ENCODE peak calls at places on chromosomes 1 and 21, in six cellular contexts. I is psoas muscle, F is heart left ventricle, R is tibial artery, P is tibial nerve, Z is cardiac muscle cell. A is an unnamed sample. For H3K4me1 and H3K36me3, the result is how much of the 10 kb centered on the place peaks cover.

GRCh38 chr21:43359081-43359822 is 67.7 kb downstream of the SIK1 start:
- DNase-seq in I (no peak), F (no peak), Z (no peak), P (no peak), R (no peak), A (no peak)

GRCh38 chr1:192575499-192576189 is at the start of gene RGS1:
- DNase-seq in F (no peak), R (peak), P (peak), Z (no peak), I (no peak), A (peak)

GRCh38 chr1:18957136-18957521 is 653 bp upstream of the IFFO2 start:
- DNase-seq in Z (no peak), F (peak), I (no peak), P (no peak), R (peak), A (no peak)

GRCh38 chr1:197811769-197812168 is 36.5 kb upstream of the DENND1B start:
- DNase-seq in I (no peak), R (no peak), F (no peak), P (no peak), Z (no peak), A (no peak)

GRCh38 chr1:241551759-241552638 is 19.8 kb downstream of the KMO start:
- DNase-seq in Z (peak), F (peak), R (no peak), I (peak), P (peak), A (peak)

GRCh38 chr1:241702436-241702835 is 50.4 kb downstream of the WDR64 start:
- DNase-seq in F (no peak), Z (no peak), I (no peak), P (no peak), R (no peak), A (no peak)

GRCh38 chr1:215569987-215570824 is 3.1 kb downstream of the KCTD3 start:
- DNase-seq in P (no peak), Z (peak), I (no peak), F (no peak), R (no peak), A (no peak)

GRCh38 chr1:41856361-41857285 is 62.1 kb downstream of the HIVEP3 start:
- DNase-seq in P (peak), I (no peak), F (no peak), R (no peak), Z (peak), A (no peak)

GRCh38 chr1:28811766-28812668 is at the start of gene OPRD1:
- DNase-seq in Z (no peak), I (no peak), R (no peak), P (no peak), F (no peak), A (no peak)

GRCh38 chr1:78049396-78049795 is 3.6 kb downstream of the GIPC2 start:
- DNase-seq in I (no peak), Z (no peak), R (no peak), F (no peak), P (no peak), A (no peak)

GRCh38 chr1:110035236-110035752 is 870 bp downstream of the STRIP1 start:
- DNase-seq in Z (no peak), P (no peak), I (no peak), R (no peak), F (no peak), A (no peak)

GRCh38 chr1:11701551-11701961 is 10.0 kb downstream of the DRAXIN start:
- DNase-seq in I (no peak), P (no peak), F (no peak), R (no peak), Z (no peak), A (no peak)

GRCh38 chr1:65558215-65558614 is 137.7 kb downstream of the LEPR start:
- DNase-seq in I (no peak), R (no peak), Z (peak), F (no peak), P (no peak), A (no peak)

GRCh38 chr21:41923641-41924342 is 30.0 kb downstream of the C2CD2 start:
- DNase-seq in I (peak), R (peak), F (no peak), Z (peak), P (no peak), A (peak)

GRCh38 chr1:182610606-182611194 is 6.5 kb upstream of the RGS16 start:
- DNase-seq in F (peak), Z (no peak), P (no peak), I (no peak), R (no peak), A (no peak)

GRCh38 chr1:182611787-182612186 is 7.6 kb upstream of the RGS16 start:
- DNase-seq in P (no peak), Z (no peak), I (no peak), R (no peak), F (no peak), A (no peak)

GRCh38 chr1:182608850-182609610 is 4.8 kb upstream of the RGS16 start:
- DNase-seq in R (no peak), Z (peak), P (no peak), I (no peak), F (no peak), A (no peak)

GRCh38 chr1:182608236-182608635 is 4.0 kb upstream of the RGS16 start:
- DNase-seq in I (no peak), Z (no peak), P (no peak), R (no peak), F (no peak), A (no peak)

DNA sequence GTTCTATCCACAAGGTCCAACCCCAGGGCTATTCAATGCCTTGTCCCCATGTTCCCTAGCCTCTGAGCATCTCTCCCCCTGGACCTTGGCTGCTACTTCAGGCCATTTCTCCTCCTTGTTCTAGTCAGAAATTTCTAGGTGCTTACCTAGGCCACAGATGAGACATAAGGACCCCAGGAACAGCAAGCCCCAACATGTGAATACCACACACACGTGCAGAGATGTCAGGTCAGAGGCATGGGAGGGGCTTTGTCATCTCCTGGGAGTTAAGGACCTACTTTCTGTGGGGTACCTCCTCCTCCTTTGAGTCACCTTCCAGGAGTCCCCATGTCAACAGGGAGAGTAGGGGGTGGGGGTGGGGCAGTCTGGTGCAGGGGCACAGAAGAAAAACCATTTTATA is 7.1 kb upstream of the RGS16 start:
- DNase-seq in F (no peak), P (no peak), R (no peak), Z (no peak), I (no peak), A (no peak)
- H3K4me1 ChIP-seq in F (under half), P (under half), R (under half), Z (under half), I (under half), A (under half)

GRCh38 chr1:30715886-30716285 is 7.5 kb downstream of the MATN1 start:
- DNase-seq in I (no peak), F (no peak), R (no peak), P (no peak), Z (no peak), A (no peak)

GRCh38 chr1:30714536-30715090 is 8.8 kb downstream of the MATN1 start:
- DNase-seq in P (no peak), I (no peak), Z (no peak), F (no peak), R (no peak), A (no peak)

GRCh38 chr1:30716646-30717045 is 6.7 kb downstream of the MATN1 start:
- DNase-seq in P (no peak), R (no peak), F (no peak), I (no peak), Z (no peak), A (no peak)

GRCh38 chr1:30714025-30714424 is 9.4 kb downstream of the MATN1 start:
- DNase-seq in F (no peak), P (no peak), R (no peak), Z (no peak), I (no peak), A (no peak)

DNA sequence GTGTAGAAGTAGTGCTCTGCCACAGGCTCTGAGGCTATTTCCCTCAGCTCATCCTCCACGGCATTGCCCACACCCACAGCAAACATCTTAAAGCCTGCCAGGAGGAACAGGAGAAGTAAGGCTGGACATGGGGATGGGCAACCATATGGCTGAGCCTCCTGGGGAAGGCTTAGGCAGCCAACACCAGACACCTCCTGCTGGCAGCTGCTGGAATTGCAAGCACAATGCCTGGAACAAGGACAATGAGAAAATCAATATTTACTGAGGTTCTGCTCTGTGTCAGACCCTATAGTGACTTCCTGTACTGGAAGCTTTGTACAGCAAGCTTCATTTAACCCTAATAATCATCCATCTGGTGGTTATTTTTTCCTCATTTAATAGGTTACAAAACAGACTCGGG is 8.2 kb downstream of the MATN1 start:
- DNase-seq in F (no peak), Z (no peak), I (no peak), R (no peak), P (no peak), A (no peak)
- TF ChIP-seq CTCF in F (no peak), Z (peak), I (peak), R (no peak), P (no peak), A (peak)

GRCh38 chr1:114715952-114716303 is 643 bp downstream of the NRAS start:
- DNase-seq in I (no peak), Z (no peak), R (no peak), P (no peak), F (no peak), A (no peak)
- H3K36me3 ChIP-seq in I (under half), Z (under half), R (half or more), P (half or more), F (under half), A (half or more)

GRCh38 chr1:63774617-63775417 is 1.0 kb downstream of the ROR1 start:
- DNase-seq in Z (peak), F (peak), I (peak), P (peak), R (peak), A (peak)

GRCh38 chr1:63777286-63777685 is 3.5 kb downstream of the ROR1 start:
- DNase-seq in F (no peak), Z (no peak), P (no peak), R (no peak), I (no peak), A (no peak)

GRCh38 chr1:63773815-63774616 is at the start of gene ROR1:
- DNase-seq in F (peak), Z (peak), I (peak), P (peak), R (peak), A (peak)

GRCh38 chr1:63773496-63773814 is 362 bp upstream of the ROR1 start:
- DNase-seq in F (no peak), Z (no peak), R (no peak), P (no peak), I (no peak), A (no peak)

DNA sequence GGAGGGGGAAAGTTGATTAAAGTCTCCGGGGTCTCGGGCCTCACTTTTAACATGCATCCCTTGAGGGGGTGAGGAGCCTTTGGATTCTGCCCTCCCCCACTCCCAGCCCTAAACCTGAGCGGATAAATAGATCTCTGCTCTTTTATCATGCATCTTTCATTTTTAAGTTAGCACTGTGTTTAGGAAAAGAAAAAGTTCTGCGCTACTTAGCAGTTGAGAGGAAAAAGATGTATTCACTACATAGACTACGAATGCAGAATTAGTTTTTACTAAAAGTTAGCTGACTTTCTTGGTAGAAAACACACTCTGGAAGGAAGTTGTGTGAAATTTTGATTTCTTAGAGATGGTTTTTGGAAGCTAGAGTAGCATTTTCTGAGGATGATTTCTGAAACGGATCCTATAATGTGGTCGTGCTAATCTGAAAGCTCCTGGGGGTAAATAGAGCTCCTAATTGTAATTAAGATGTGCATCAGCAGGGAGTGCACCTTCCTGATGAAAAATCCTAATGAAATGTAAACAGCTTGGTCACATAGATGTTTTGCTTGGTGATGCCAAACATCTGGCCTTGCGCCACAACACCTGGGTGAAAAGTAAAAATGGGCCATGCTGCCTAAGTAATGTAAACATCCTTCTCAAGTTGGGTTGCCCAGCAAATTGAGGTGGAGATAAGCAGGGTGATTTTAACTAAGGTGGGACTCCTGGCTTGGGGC is 1.8 kb downstream of the ROR1 start:
- DNase-seq in P (no peak), Z (no peak), I (no peak), F (no peak), R (no peak), A (no peak)
- H3K4me1 ChIP-seq in P (under half), Z (under half), I (under half), F (under half), R (under half), A (half or more)

GRCh38 chr1:244545511-244545910 is 84.4 kb downstream of the CATSPERE start:
- DNase-seq in P (no peak), R (no peak), F (no peak), I (no peak), Z (peak), A (no peak)

GRCh38 chr1:244552336-244552735 is 91.3 kb downstream of the CATSPERE start:
- DNase-seq in F (no peak), Z (no peak), P (no peak), R (no peak), I (no peak), A (no peak)

DNA sequence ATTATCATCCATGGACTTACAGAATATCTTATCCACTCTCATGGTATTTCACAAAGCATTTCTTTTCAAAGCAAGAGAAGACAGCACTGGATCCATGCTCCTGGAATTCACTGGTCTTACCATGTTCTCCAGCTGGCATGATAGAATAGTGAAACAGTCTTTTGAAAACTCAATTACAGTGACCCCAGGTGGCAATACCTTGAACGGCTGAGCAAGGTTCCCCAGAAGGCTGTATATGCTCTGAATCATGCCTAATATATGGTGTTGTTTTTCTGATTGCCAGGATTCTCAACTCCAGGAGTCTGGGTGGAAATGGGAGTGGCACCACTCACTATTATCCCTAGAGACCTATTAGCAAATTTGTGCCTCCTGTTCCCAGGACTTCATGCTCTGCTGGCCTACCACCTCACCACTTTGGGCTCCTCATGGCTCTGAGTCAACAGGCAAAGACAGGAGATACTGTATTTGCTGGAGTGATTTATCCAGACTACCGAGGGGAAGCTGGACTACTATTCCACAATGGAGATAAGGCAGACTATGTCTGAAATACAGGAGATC is 87.6 kb downstream of the CATSPERE start:
- DNase-seq in R (no peak), Z (no peak), P (no peak), I (no peak), F (no peak), A (no peak)
- TF ChIP-seq CTCF in R (no peak), Z (no peak), P (no peak), I (no peak), F (no peak), A (no peak)

GRCh38 chr1:209624516-209625204 is 27.6 kb downstream of the LAMB3 start:
- DNase-seq in F (no peak), R (no peak), I (no peak), P (no peak), Z (no peak), A (no peak)
- H3K36me3 ChIP-seq in F (under half), R (under half), I (under half), P (under half), Z (under half), A (under half)

GRCh38 chr1:232598133-232598532 is 31.8 kb downstream of the SIPA1L2 start:
- DNase-seq in R (no peak), Z (no peak), P (no peak), I (no peak), F (no peak), A (no peak)

GRCh38 chr1:232597721-232598120 is 32.2 kb downstream of the SIPA1L2 start:
- DNase-seq in R (no peak), Z (no peak), P (no peak), F (no peak), I (no peak), A (no peak)

GRCh38 chr1:232600430-232601258 is 29.3 kb downstream of the SIPA1L2 start:
- DNase-seq in F (no peak), P (no peak), I (no peak), Z (no peak), R (no peak), A (no peak)

GRCh38 chr1:232598837-232599177 is 31.1 kb downstream of the SIPA1L2 start:
- DNase-seq in P (no peak), Z (no peak), F (no peak), I (no peak), R (no peak), A (no peak)

GRCh38 chr1:232599178-232600041 is 30.5 kb downstream of the SIPA1L2 start:
- DNase-seq in Z (no peak), P (no peak), R (no peak), I (no peak), F (no peak), A (no peak)
- H3K4me1 ChIP-seq in Z (under half), P (under half), R (under half), I (under half), F (under half), A (half or more)

DNA sequence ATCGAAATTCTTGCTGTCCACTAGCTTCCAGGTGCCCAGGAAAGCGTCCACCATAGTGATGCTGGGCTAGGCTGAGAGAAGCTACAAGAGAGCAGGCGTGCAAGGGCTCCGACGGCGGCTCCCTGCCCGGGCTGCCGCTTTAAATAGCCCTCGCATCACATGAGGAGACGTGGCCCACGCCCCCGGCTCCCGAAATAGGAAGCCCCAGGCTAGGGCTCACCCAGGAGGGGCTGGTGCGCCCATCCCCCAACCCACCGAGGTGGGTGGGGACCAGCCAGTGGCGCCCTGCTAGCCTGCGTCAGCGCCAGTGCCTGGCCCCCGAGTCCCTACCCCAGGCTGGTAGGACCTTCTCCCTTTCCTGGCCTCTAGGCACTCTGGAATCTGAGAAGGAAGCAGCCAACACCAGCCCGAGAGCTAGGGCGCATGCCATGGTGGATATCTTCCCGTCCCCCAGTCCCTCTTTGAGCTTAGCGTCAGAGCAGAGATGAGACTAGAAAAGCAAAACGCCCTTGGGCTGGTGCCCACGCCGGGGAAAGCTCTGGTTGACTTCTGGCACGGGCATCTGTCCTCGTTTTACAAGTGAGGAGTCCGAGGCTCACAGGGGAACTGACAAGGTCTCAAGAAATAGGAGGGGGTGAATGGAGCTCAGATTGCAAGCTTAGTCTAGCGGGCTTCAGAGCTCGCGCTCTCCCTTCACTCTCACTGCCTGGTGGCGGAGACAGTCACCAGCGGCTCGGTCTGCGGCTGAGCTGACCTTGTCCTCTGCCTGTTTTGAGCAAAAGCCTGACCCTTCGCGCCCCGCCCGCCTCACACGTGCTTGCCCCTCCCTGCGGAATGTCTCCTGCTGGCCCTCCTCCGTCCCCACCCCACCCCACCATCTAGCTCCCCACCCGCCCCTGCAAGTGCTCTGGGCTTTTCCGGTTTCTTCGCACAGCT is at the start of gene FABP3:
- DNase-seq in F (peak), R (peak), Z (peak), P (peak), I (peak), A (peak)
- TF ChIP-seq CTCF in F (no peak), R (no peak), Z (no peak), P (no peak), I (peak), A (no peak)

A was measured in left ventricle myocardium inferior.